ENCODE peak calls at places on chromosomes 16 and 17, in ten cellular contexts. P is Calu3, A is neural progenitor cell, T is fibroblast of lung, K is coronary artery, B is A549, M is progenitor cell of endocrine pancreas, G is dorsolateral prefrontal cortex, Z is nephron progenitor cell, X is AG09319. J is an unnamed sample.

GRCh38 chr17:73939808-73940207 is 263.7 kb upstream of the RPL38 start:
- DNase-seq in P (no peak), A (no peak), T (no peak), K (no peak), B (no peak), M (no peak), G (no peak), Z (no peak), X (no peak), J (no peak)

GRCh38 chr16:79375351-79375750 is 225.2 kb downstream of the MAF start:
- DNase-seq in P (no peak), A (no peak), T (no peak), K (no peak), B (no peak), M (no peak), G (no peak), Z (no peak), X (no peak), J (no peak)

GRCh38 chr17:7114241-7114874 is at the start of gene ASGR2:
- DNase-seq in P (no peak), A (no peak), T (no peak), K (no peak), B (no peak), M (no peak), G (peak; percentile 6), Z (no peak), X (no peak), J (no peak)

GRCh38 chr16:55189975-55190636 is 133.9 kb upstream of the IRX6 start:
- DNase-seq in P (no peak), A (peak; percentile 38), T (no peak), K (no peak), B (no peak), M (no peak), G (no peak), Z (no peak), X (no peak), J (no peak)

GRCh38 chr17:17001076-17001777 is 29.3 kb upstream of the TNFRSF13B start:
- DNase-seq in P (no peak), A (no peak), T (no peak), K (no peak), B (no peak), M (no peak), G (no peak), Z (no peak), X (no peak), J (no peak)

GRCh38 chr17:79036609-79037008 is 12.6 kb downstream of the C1QTNF1 start:
- DNase-seq in P (peak; percentile 58), A (no peak), T (peak; percentile 92), K (peak; percentile 74), B (peak; percentile 87), M (no peak), G (no peak), Z (no peak), X (peak; percentile 77), J (no peak)

GRCh38 chr16:350203-350602 is 2.3 kb downstream of the AXIN1 start:
- DNase-seq in P (no peak), A (no peak), T (no peak), K (no peak), B (no peak), M (no peak), G (no peak), Z (no peak), X (no peak), J (no peak)

GRCh38 chr17:67994827-67995567 is 1.3 kb downstream of the C17orf58 start:
- DNase-seq in P (no peak), A (no peak), T (peak; percentile 91), K (no peak), B (peak; percentile 31), M (no peak), G (no peak), Z (no peak), X (peak; percentile 81), J (no peak)

GRCh38 chr17:16371742-16372141 is 9.1 kb upstream of the UBB start:
- DNase-seq in P (no peak), A (no peak), T (peak; percentile 87), K (no peak), B (no peak), M (no peak), G (no peak), Z (no peak), X (peak; percentile 59), J (no peak)

GRCh38 chr16:29825145-29826044 is 5.1 kb downstream of the MVP start:
- DNase-seq in P (no peak), A (peak; percentile 41), T (peak; percentile 90), K (peak; percentile 78), B (peak; percentile 78), M (no peak), G (no peak), Z (no peak), X (no peak), J (no peak)

GRCh38 chr16:59058261-59058660 is 324.1 kb upstream of the GOT2 start:
- DNase-seq in P (no peak), A (no peak), T (no peak), K (no peak), B (no peak), M (no peak), G (no peak), Z (no peak), X (no peak), J (no peak)

GRCh38 chr16:86572041-86572521 is 5.5 kb downstream of the FOXC2 start:
- DNase-seq in P (no peak), A (no peak), T (no peak), K (no peak), B (no peak), M (no peak), G (no peak), Z (no peak), X (no peak), J (no peak)

GRCh38 chr16:90035902-90036301 is 16.6 kb upstream of the DBNDD1 start:
- DNase-seq in P (no peak), A (no peak), T (no peak), K (no peak), B (no peak), M (no peak), G (no peak), Z (no peak), X (no peak), J (no peak)

GRCh38 chr16:85360323-85361277 is 248.3 kb upstream of the CIBAR2 start:
- DNase-seq in P (peak; percentile 55), A (no peak), T (no peak), K (no peak), B (no peak), M (no peak), G (no peak), Z (peak; percentile 37), X (no peak), J (no peak)

GRCh38 chr17:30378797-30379302 is at the start of gene CPD:
- DNase-seq in P (peak; percentile 98), A (peak; percentile 98), T (peak; percentile 93), K (peak; percentile 97), B (peak; percentile 96), M (peak; percentile 98), G (peak; percentile 97), Z (peak; percentile 98), X (peak; percentile 84), J (peak; percentile 97)

GRCh38 chr17:8997994-8998628 is 23.2 kb upstream of the NTN1 start:
- DNase-seq in P (peak; percentile 67), A (peak; percentile 76), T (peak; percentile 50), K (no peak), B (peak; percentile 89), M (peak; percentile 47), G (no peak), Z (peak; percentile 75), X (no peak), J (peak; percentile 72)

GRCh38 chr17:2138318-2138717 is 83.4 kb downstream of the HIC1 start:
- DNase-seq in P (no peak), A (no peak), T (peak; percentile 18), K (no peak), B (no peak), M (no peak), G (no peak), Z (no peak), X (no peak), J (no peak)

GRCh38 chr17:57902800-57903759 is 52.1 kb downstream of the CUEDC1 start:
- DNase-seq in P (peak; percentile 84), A (no peak), T (peak; percentile 77), K (peak; percentile 93), B (peak; percentile 99), M (no peak), G (peak; percentile 71), Z (no peak), X (no peak), J (no peak)
- TF ChIP-seq CTCF in P (no peak), A (no peak), T (no peak), K (no peak), B (no peak), M (no peak), G (no peak), Z (no peak), X (no peak), J (no peak)

GRCh38 chr17:36534881-36535668 is at the start of gene PIGW:
- DNase-seq in P (peak; percentile 100), A (peak; percentile 95), T (peak; percentile 87), K (peak; percentile 90), B (peak; percentile 91), M (peak; percentile 77), G (peak; percentile 79), Z (peak; percentile 89), X (peak; percentile 64), J (peak; percentile 88)
- TF ChIP-seq CTCF in P (peak; percentile 62), A (no peak), T (no peak), K (no peak), B (no peak), M (no peak), G (peak; percentile 47), Z (no peak), X (peak; percentile 2), J (no peak)

GRCh38 chr16:27973678-27974077 is 89.8 kb downstream of the GSG1L start:
- DNase-seq in P (no peak), A (no peak), T (no peak), K (peak; percentile 47), B (no peak), M (no peak), G (no peak), Z (peak; percentile 12), X (no peak), J (no peak)
- TF ChIP-seq CTCF in P (no peak), A (peak; percentile 17), T (no peak), K (no peak), B (no peak), M (peak; percentile 31), G (no peak), Z (peak; percentile 41), X (no peak), J (no peak)

GRCh38 chr16:3171181-3171854 is 16.7 kb upstream of the OR1F1 start:
- DNase-seq in P (peak; percentile 43), A (peak; percentile 47), T (no peak), K (no peak), B (no peak), M (no peak), G (peak; percentile 12), Z (no peak), X (no peak), J (no peak)

GRCh38 chr16:3173892-3174617 is 13.9 kb upstream of the OR1F1 start:
- DNase-seq in P (peak; percentile 43), A (peak; percentile 87), T (no peak), K (no peak), B (peak; percentile 76), M (no peak), G (no peak), Z (peak; percentile 74), X (no peak), J (no peak)

GRCh38 chr16:3175157-3176153 is 12.5 kb upstream of the OR1F1 start:
- DNase-seq in P (peak; percentile 65), A (peak; percentile 53), T (no peak), K (no peak), B (peak; percentile 71), M (no peak), G (peak; percentile 20), Z (peak; percentile 41), X (no peak), J (no peak)

GRCh38 chr16:3171855-3172593 is 16.0 kb upstream of the OR1F1 start:
- DNase-seq in P (peak; percentile 66), A (peak; percentile 49), T (no peak), K (no peak), B (peak; percentile 82), M (no peak), G (no peak), Z (peak; percentile 26), X (no peak), J (no peak)

GRCh38 chr16:3174618-3175148 is 13.3 kb upstream of the OR1F1 start:
- DNase-seq in P (no peak), A (no peak), T (no peak), K (no peak), B (no peak), M (no peak), G (peak; percentile 16), Z (no peak), X (no peak), J (no peak)
- TF ChIP-seq CTCF in P (no peak), A (no peak), T (no peak), K (no peak), B (no peak), M (no peak), G (no peak), Z (peak; percentile 6), X (no peak), J (no peak)